ENCODE peak calls at places on chromosome 11, in four cellular contexts. One of them, this sample, is unnamed.
A peak's percentile ranks its signal among the peaks of the same experiment; 100 is the strongest.

GRCh38 chr11:78365381-78365792 is 52.2 kb downstream of the GAB2 start:
- DNase-seq in A172: peak; percentile 95
- DNase-seq in HCEC 1CT: peak; percentile 56
- DNase-seq in left cardiac atrium: no peak
- DNase-seq in this sample: peak; percentile 33

GRCh38 chr11:7154881-7155344 is 66.1 kb downstream of the RBMXL2 start:
- DNase-seq in A172: no peak
- DNase-seq in HCEC 1CT: peak; percentile 75
- DNase-seq in left cardiac atrium: no peak
- DNase-seq in this sample: no peak

GRCh38 chr11:116838321-116839084 is 1.1 kb upstream of the APOA1 start:
- DNase-seq in A172: no peak
- DNase-seq in HCEC 1CT: no peak
- DNase-seq in left cardiac atrium: no peak
- DNase-seq in this sample: no peak

GRCh38 chr11:117908261-117908895 is 20.8 kb downstream of the TMPRSS13 start:
- DNase-seq in A172: no peak
- DNase-seq in HCEC 1CT: no peak
- DNase-seq in left cardiac atrium: no peak
- DNase-seq in this sample: no peak

GRCh38 chr11:65295001-65295400 is 19.7 kb upstream of the CDC42EP2 start:
- DNase-seq in A172: no peak
- DNase-seq in HCEC 1CT: no peak
- DNase-seq in left cardiac atrium: peak; percentile 58
- DNase-seq in this sample: no peak

GRCh38 chr11:47071871-47072270 is 104.8 kb downstream of the ARFGAP2 start:
- DNase-seq in A172: no peak
- DNase-seq in HCEC 1CT: no peak
- DNase-seq in left cardiac atrium: no peak
- DNase-seq in this sample: no peak

GRCh38 chr11:123194308-123195181 is 503 bp downstream of the CLMP start:
- DNase-seq in A172: no peak
- DNase-seq in HCEC 1CT: peak; percentile 44
- DNase-seq in left cardiac atrium: no peak
- DNase-seq in this sample: peak; percentile 17

GRCh38 chr11:11416502-11416901 is 63.5 kb upstream of the CSNK2A3 start:
- DNase-seq in A172: peak; percentile 79
- DNase-seq in HCEC 1CT: no peak
- DNase-seq in left cardiac atrium: peak; percentile 44
- DNase-seq in this sample: peak; percentile 32

GRCh38 chr11:122816701-122817100 is 21.6 kb upstream of the CRTAM start:
- DNase-seq in A172: no peak
- DNase-seq in HCEC 1CT: no peak
- DNase-seq in left cardiac atrium: no peak
- DNase-seq in this sample: no peak

GRCh38 chr11:74322667-74323066 is 11.2 kb upstream of the P4HA3 start:
- DNase-seq in A172: no peak
- DNase-seq in HCEC 1CT: no peak
- DNase-seq in left cardiac atrium: peak; percentile 62
- DNase-seq in this sample: no peak

GRCh38 chr11:62400760-62401159 is 18.1 kb upstream of the SCGB1A1 start:
- DNase-seq in A172: peak; percentile 95
- DNase-seq in HCEC 1CT: peak; percentile 19
- DNase-seq in left cardiac atrium: peak; percentile 84
- DNase-seq in this sample: peak; percentile 72

GRCh38 chr11:119547511-119547910 is 124.5 kb upstream of the THY1 start:
- DNase-seq in A172: no peak
- DNase-seq in HCEC 1CT: no peak
- DNase-seq in left cardiac atrium: no peak
- DNase-seq in this sample: no peak

GRCh38 chr11:66068923-66069714 is 953 bp upstream of the PACS1 start:
- DNase-seq in A172: peak; percentile 38
- DNase-seq in HCEC 1CT: peak; percentile 55
- DNase-seq in left cardiac atrium: peak; percentile 60
- DNase-seq in this sample: peak; percentile 59

This sample was measured in HFFc6.